ENCODE peak calls at places on chromosome 13, in five cellular contexts. R is activated T-cell treated with anti-CD3 and anti-CD28 coated beads for 4 hours, E is brain pericyte, H is posterior vena cava, Q is KBM-7. B is an unnamed sample.

GRCh38 chr13:68982961-68983619 is 1124.5 kb upstream of the ATXN8OS start:
- DNase-seq in R (no peak), E (no peak), H (peak), Q (no peak), B (no peak)

GRCh38 chr13:95457294-95457693 is 95.2 kb upstream of the CLDN10 start:
- DNase-seq in R (no peak), E (no peak), H (no peak), Q (no peak), B (no peak)

GRCh38 chr13:36736119-36736726 is 62.4 kb downstream of the SERTM1 start:
- DNase-seq in R (peak), E (no peak), H (no peak), Q (peak), B (peak)

GRCh38 chr13:40052954-40053353 is 397.5 kb downstream of the COG6 start:
- DNase-seq in R (no peak), E (no peak), H (no peak), Q (no peak), B (no peak)

GRCh38 chr13:98576215-98576945 is 527 bp downstream of the STK24 start:
- DNase-seq in R (no peak), E (no peak), H (peak), Q (peak), B (peak)

GRCh38 chr13:42181381-42181953 is 90.5 kb upstream of the AKAP11 start:
- DNase-seq in R (no peak), E (peak), H (no peak), Q (no peak), B (no peak)

GRCh38 chr13:75305057-75305456 is 176.9 kb downstream of the TBC1D4 start:
- DNase-seq in R (no peak), E (no peak), H (no peak), Q (no peak), B (no peak)

GRCh38 chr13:79528759-79529191 is 47.8 kb downstream of the NDFIP2 start:
- DNase-seq in R (no peak), E (no peak), H (no peak), Q (no peak), B (no peak)

GRCh38 chr13:24630851-24631341 is 49.3 kb upstream of the ATP12A start:
- DNase-seq in R (no peak), E (no peak), H (no peak), Q (no peak), B (no peak)

GRCh38 chr13:109715902-109716301 is 70.5 kb downstream of the IRS2 start:
- DNase-seq in R (no peak), E (peak), H (no peak), Q (no peak), B (peak)

GRCh38 chr13:83881917-83882625 is at the start of gene SLITRK1:
- DNase-seq in R (no peak), E (no peak), H (no peak), Q (peak), B (no peak)

GRCh38 chr13:45863716-45864590 is 12.4 kb upstream of the SIAH3 start:
- DNase-seq in R (no peak), E (no peak), H (no peak), Q (no peak), B (no peak)

GRCh38 chr13:93903909-93904308 is 575.6 kb downstream of the DCT start:
- DNase-seq in R (no peak), E (no peak), H (no peak), Q (no peak), B (no peak)

GRCh38 chr13:104043184-104043583 is 977.0 kb upstream of the SLC10A2 start:
- DNase-seq in R (no peak), E (no peak), H (no peak), Q (no peak), B (no peak)

GRCh38 chr13:111565400-111565799 is 245.0 kb downstream of the TEX29 start:
- DNase-seq in R (no peak), E (no peak), H (peak), Q (no peak), B (no peak)

GRCh38 chr13:111972261-111972780 is 94.6 kb upstream of the SOX1 start:
- DNase-seq in R (no peak), E (no peak), H (no peak), Q (no peak), B (no peak)

GRCh38 chr13:99656843-99657506 is 155.7 kb downstream of the TM9SF2 start:
- DNase-seq in R (no peak), E (peak), H (no peak), Q (peak), B (no peak)

GRCh38 chr13:29702912-29703351 is 107.4 kb upstream of the SLC7A1 start:
- DNase-seq in R (no peak), E (peak), H (peak), Q (no peak), B (no peak)

GRCh38 chr13:102117175-102117830 is 284.5 kb downstream of the FGF14 start:
- DNase-seq in R (no peak), E (no peak), H (no peak), Q (no peak), B (no peak)

GRCh38 chr13:106284358-106284757 is 251.1 kb downstream of the EFNB2 start:
- DNase-seq in R (no peak), E (no peak), H (no peak), Q (no peak), B (no peak)

GRCh38 chr13:111411186-111411858 is 90.9 kb downstream of the TEX29 start:
- DNase-seq in R (no peak), E (no peak), H (peak), Q (no peak), B (no peak)

GRCh38 chr13:98435356-98435755 is 141.6 kb downstream of the STK24 start:
- DNase-seq in R (no peak), E (no peak), H (peak), Q (no peak), B (no peak)

GRCh38 chr13:36088463-36088862 is 42.7 kb downstream of the DCLK1 start:
- DNase-seq in R (no peak), E (no peak), H (no peak), Q (no peak), B (no peak)

GRCh38 chr13:51895906-51896888 is 34.4 kb downstream of the CCDC70 start:
- DNase-seq in R (no peak), E (no peak), H (no peak), Q (peak), B (no peak)

GRCh38 chr13:20247403-20247802 is 15.3 kb upstream of the GJB6 start:
- DNase-seq in R (no peak), E (no peak), H (no peak), Q (no peak), B (no peak)

GRCh38 chr13:36445278-36445677 is 13.0 kb downstream of the CCNA1 start:
- DNase-seq in R (no peak), E (no peak), H (no peak), Q (peak), B (peak)

GRCh38 chr13:26946675-26947342 is 186.2 kb upstream of the GPR12 start:
- DNase-seq in R (no peak), E (no peak), H (no peak), Q (peak), B (peak)

GRCh38 chr13:111204438-111205177 is 89.5 kb downstream of the ARHGEF7 start:
- DNase-seq in R (no peak), E (no peak), H (no peak), Q (peak), B (no peak)

GRCh38 chr13:64997438-64997837 is 2232.7 kb downstream of the PCDH9 start:
- DNase-seq in R (no peak), E (no peak), H (no peak), Q (no peak), B (no peak)

GRCh38 chr13:45704211-45704739 is 2.2 kb downstream of the CBY2 start:
- DNase-seq in R (no peak), E (no peak), H (no peak), Q (no peak), B (no peak)

GRCh38 chr13:34276764-34277163 is 458.8 kb downstream of the RFC3 start:
- DNase-seq in R (no peak), E (no peak), H (no peak), Q (no peak), B (no peak)

GRCh38 chr13:101308247-101309013 is 107.9 kb downstream of the NALCN start:
- DNase-seq in R (no peak), E (no peak), H (no peak), Q (no peak), B (no peak)

B was measured in GF-D8.